ENCODE peak calls at places on chromosomes 7 and 10, in four cellular contexts. One of them, this sample, is unnamed.

GRCh38 chr7:36079446-36080025 is 73.5 kb upstream of the EEPD1 start:
- DNase-seq in GM23248: peak; percentile 21
- DNase-seq in neural progenitor cell: no peak
- DNase-seq in NT2/D1: no peak
- DNase-seq in this sample: no peak

GRCh38 chr10:93471110-93471651 is 11.0 kb downstream of the MYOF start:
- DNase-seq in GM23248: peak; percentile 97
- DNase-seq in neural progenitor cell: no peak
- DNase-seq in NT2/D1: no peak
- DNase-seq in this sample: no peak

GRCh38 chr10:3220853-3221252 is 48.3 kb upstream of the PITRM1 start:
- DNase-seq in NT2/D1: no peak
- DNase-seq in neural progenitor cell: no peak
- DNase-seq in GM23248: peak; percentile 75
- DNase-seq in this sample: no peak

GRCh38 chr7:31432831-31433340 is 81.0 kb upstream of the ITPRID1 start:
- DNase-seq in GM23248: peak; percentile 7
- DNase-seq in neural progenitor cell: no peak
- DNase-seq in NT2/D1: no peak
- DNase-seq in this sample: no peak

GRCh38 chr7:88278881-88279280 is 27.8 kb downstream of the STEAP4 start:
- DNase-seq in neural progenitor cell: no peak
- DNase-seq in GM23248: peak; percentile 36
- DNase-seq in NT2/D1: no peak
- DNase-seq in this sample: no peak

GRCh38 chr10:21184216-21184615 is 287.1 kb upstream of the NEBL start:
- DNase-seq in NT2/D1: no peak
- DNase-seq in neural progenitor cell: no peak
- DNase-seq in GM23248: no peak
- DNase-seq in this sample: no peak

GRCh38 chr10:100346351-100346764 is 675 bp upstream of the SCD start:
- DNase-seq in GM23248: peak; percentile 79
- DNase-seq in NT2/D1: no peak
- DNase-seq in neural progenitor cell: peak; percentile 94
- DNase-seq in this sample: peak; percentile 79

GRCh38 chr10:18610517-18610916 is 40.9 kb downstream of the NSUN6 start:
- DNase-seq in NT2/D1: no peak
- DNase-seq in GM23248: peak; percentile 77
- DNase-seq in neural progenitor cell: peak; percentile 2
- DNase-seq in this sample: peak; percentile 47

GRCh38 chr7:14924398-14924797 is 21.8 kb upstream of the DGKB start:
- DNase-seq in neural progenitor cell: no peak
- DNase-seq in NT2/D1: no peak
- DNase-seq in GM23248: peak; percentile 59
- DNase-seq in this sample: no peak

GRCh38 chr7:42573904-42574692 is 337.1 kb upstream of the GLI3 start:
- DNase-seq in neural progenitor cell: no peak
- DNase-seq in NT2/D1: no peak
- DNase-seq in GM23248: no peak
- DNase-seq in this sample: no peak

GRCh38 chr7:42572046-42572445 is 335.0 kb upstream of the GLI3 start:
- DNase-seq in NT2/D1: no peak
- DNase-seq in GM23248: no peak
- DNase-seq in neural progenitor cell: no peak
- DNase-seq in this sample: no peak

GRCh38 chr7:42574693-42575084 is 337.2 kb downstream of the C7orf25 start:
- DNase-seq in GM23248: peak; percentile 45
- DNase-seq in NT2/D1: no peak
- DNase-seq in neural progenitor cell: peak; percentile 27
- DNase-seq in this sample: no peak

GRCh38 chr7:42572561-42572960 is 335.6 kb upstream of the GLI3 start:
- DNase-seq in neural progenitor cell: no peak
- DNase-seq in GM23248: no peak
- DNase-seq in NT2/D1: no peak
- DNase-seq in this sample: no peak

GRCh38 chr7:42575161-42575560 is 336.7 kb downstream of the C7orf25 start:
- DNase-seq in NT2/D1: no peak
- DNase-seq in GM23248: no peak
- DNase-seq in neural progenitor cell: no peak
- DNase-seq in this sample: no peak
- H3K27me3 ChIP-seq in NT2/D1: no peaks in the 10 kb centered on the region
- H3K27me3 ChIP-seq in GM23248: peaks cover 18% of the 10 kb centered on the region
- H3K27me3 ChIP-seq in neural progenitor cell: no peaks in the 10 kb centered on the region
- H3K27me3 ChIP-seq in this sample: no peaks in the 10 kb centered on the region

DNA sequence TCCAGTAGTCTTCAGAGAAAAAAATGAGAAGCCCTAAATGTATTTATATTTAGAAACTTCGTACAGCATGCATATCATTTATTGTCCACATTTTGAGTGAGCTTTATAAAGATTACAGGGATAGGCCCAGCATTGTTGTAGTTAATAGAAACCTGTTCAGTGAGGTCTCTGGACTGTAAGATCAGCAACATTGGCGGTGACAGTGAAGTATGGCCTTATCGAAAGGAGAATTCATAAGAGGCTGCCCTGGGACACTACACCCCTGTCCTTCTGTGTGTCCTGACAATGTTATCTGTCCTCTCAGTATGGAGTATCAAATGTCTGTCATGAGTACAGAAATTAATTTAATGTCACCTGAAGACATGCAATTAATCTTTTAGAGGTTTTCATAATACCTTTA is 57.2 kb downstream of the SHH start:
- DNase-seq in neural progenitor cell: no peak
- DNase-seq in GM23248: no peak
- DNase-seq in NT2/D1: no peak
- DNase-seq in this sample: no peak
- H3K9ac ChIP-seq in neural progenitor cell: no peak overlapping the region
- H3K9ac ChIP-seq in GM23248: no peak overlapping the region
- H3K9ac ChIP-seq in NT2/D1: no peak overlapping the region
- H3K9ac ChIP-seq in this sample: no peak overlapping the region

DNA sequence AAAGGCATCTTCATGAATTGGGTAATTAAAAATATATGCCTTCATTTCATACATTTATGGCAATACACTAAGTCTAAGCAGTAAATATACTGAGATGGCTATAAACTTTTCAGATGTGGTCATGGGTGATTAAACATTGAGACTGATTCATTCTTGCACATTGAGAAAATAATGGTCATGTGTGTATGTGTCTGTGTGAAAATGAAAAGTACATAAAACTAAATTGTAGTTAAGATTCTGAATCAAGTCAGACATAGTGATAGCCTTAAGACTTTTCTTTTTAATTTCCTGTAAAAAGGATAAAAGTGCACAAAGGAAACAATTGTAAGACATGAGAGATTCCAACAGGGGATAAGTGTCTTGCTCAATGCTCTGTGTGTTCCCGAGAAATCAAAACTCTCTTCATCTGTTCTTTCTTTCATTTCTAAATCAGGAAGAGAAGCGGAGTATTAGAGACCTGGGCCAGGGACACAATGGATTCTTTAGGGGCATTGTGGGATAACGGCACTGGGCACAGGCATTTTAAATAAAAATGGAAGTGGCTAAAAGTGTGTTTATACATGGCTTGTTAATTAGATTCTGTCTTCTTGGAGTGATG is 69.8 kb upstream of the AGR3 start:
- DNase-seq in NT2/D1: no peak
- DNase-seq in GM23248: peak; percentile 50
- DNase-seq in neural progenitor cell: no peak
- DNase-seq in this sample: no peak
- H3K4me3 ChIP-seq in NT2/D1: no peak overlapping the region
- H3K4me3 ChIP-seq in GM23248: peak overlapping the region; percentile 59
- H3K4me3 ChIP-seq in neural progenitor cell: no peak overlapping the region
- H3K4me3 ChIP-seq in this sample: no peak overlapping the region

GRCh38 chr10:117763528-117763927 is 221.0 kb downstream of the EMX2 start:
- DNase-seq in neural progenitor cell: no peak
- DNase-seq in GM23248: no peak
- DNase-seq in NT2/D1: no peak
- DNase-seq in this sample: no peak
- H3K27me3 ChIP-seq in neural progenitor cell: no peaks in the 10 kb centered on the region
- H3K27me3 ChIP-seq in GM23248: no peaks in the 10 kb centered on the region
- H3K27me3 ChIP-seq in NT2/D1: no peaks in the 10 kb centered on the region
- H3K27me3 ChIP-seq in this sample: no peaks in the 10 kb centered on the region

GRCh38 chr7:100483728-100484635 is at the start of gene NYAP1:
- DNase-seq in NT2/D1: no peak
- DNase-seq in GM23248: no peak
- DNase-seq in neural progenitor cell: peak; percentile 82
- DNase-seq in this sample: peak; percentile 64
- H3K9ac ChIP-seq in NT2/D1: peak within 1 kb of the TSS; percentile 50
- H3K9ac ChIP-seq in GM23248: peak within 1 kb of the TSS; percentile 33
- H3K9ac ChIP-seq in neural progenitor cell: peak within 1 kb of the TSS; percentile 62
- H3K9ac ChIP-seq in this sample: peak within 1 kb of the TSS; percentile 71

DNA sequence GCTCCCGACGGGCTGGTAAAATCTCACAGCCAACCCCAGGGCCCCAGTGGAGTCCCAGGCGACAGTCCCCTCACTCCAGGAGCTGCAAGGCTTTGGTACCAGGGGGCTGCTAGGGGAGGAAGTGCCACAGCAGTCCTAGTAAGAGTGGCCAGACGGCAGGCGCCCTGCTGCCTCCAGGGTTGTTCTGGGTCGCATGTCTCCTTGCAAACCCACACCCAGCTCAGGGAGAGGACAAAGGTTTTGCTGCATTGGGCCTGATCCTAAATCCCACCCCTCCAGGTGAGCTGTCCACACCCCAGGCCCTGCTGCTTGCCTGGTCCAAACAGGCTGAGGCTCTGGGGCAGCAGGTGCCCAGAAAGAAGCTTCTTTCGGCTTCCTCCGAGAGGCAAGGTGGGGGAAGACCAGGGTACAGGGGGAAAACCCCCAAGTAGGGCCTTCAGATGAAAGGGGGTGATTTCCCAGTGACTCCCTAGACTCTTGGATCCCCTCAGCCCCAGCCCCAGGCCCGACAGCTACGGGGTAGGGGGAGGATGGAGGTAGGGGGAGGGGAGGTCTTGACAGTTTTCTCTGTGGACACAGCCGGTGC is 4.2 kb upstream of the KCP start:
- DNase-seq in NT2/D1: no peak
- DNase-seq in GM23248: no peak
- DNase-seq in neural progenitor cell: no peak
- DNase-seq in this sample: no peak
- H3K4me3 ChIP-seq in NT2/D1: no peak overlapping the region
- H3K4me3 ChIP-seq in GM23248: no peak overlapping the region
- H3K4me3 ChIP-seq in neural progenitor cell: no peak overlapping the region
- H3K4me3 ChIP-seq in this sample: no peak overlapping the region